ENCODE peak calls at places on chromosomes 11 and 22, in six cellular contexts. One of them, this sample, is unnamed.

GRCh38 chr11:117089685-117090084 is 8.5 kb downstream of the SIK3 start:
- DNase-seq in endodermal cell: no peak
- DNase-seq in CD8-positive, alpha-beta memory T cell: no peak
- DNase-seq in substantia nigra: no peak
- DNase-seq in endothelial cell: no peak
- DNase-seq in NCI-H1436: no peak
- DNase-seq in this sample: no peak

GRCh38 chr11:91261513-91261912 is 963.1 kb upstream of the FAT3 start:
- DNase-seq in endodermal cell: peak
- DNase-seq in CD8-positive, alpha-beta memory T cell: no peak
- DNase-seq in substantia nigra: no peak
- DNase-seq in endothelial cell: no peak
- DNase-seq in NCI-H1436: no peak
- DNase-seq in this sample: peak

GRCh38 chr11:132161538-132161937 is 791.1 kb downstream of the NTM start:
- DNase-seq in endodermal cell: no peak
- DNase-seq in CD8-positive, alpha-beta memory T cell: no peak
- DNase-seq in substantia nigra: no peak
- DNase-seq in endothelial cell: no peak
- DNase-seq in NCI-H1436: no peak
- DNase-seq in this sample: no peak

GRCh38 chr11:61567286-61568061 is 13.4 kb downstream of the SYT7 start:
- DNase-seq in endodermal cell: peak
- DNase-seq in CD8-positive, alpha-beta memory T cell: peak
- DNase-seq in substantia nigra: peak
- DNase-seq in endothelial cell: peak
- DNase-seq in NCI-H1436: no peak
- DNase-seq in this sample: peak

GRCh38 chr22:39900306-39901227 is at the start of gene GRAP2:
- DNase-seq in endodermal cell: no peak
- DNase-seq in CD8-positive, alpha-beta memory T cell: peak
- DNase-seq in substantia nigra: no peak
- DNase-seq in endothelial cell: no peak
- DNase-seq in NCI-H1436: no peak
- DNase-seq in this sample: no peak

GRCh38 chr11:114678125-114679036 is at the start of gene NXPE2:
- DNase-seq in endodermal cell: no peak
- DNase-seq in CD8-positive, alpha-beta memory T cell: no peak
- DNase-seq in substantia nigra: no peak
- DNase-seq in endothelial cell: no peak
- DNase-seq in NCI-H1436: no peak
- DNase-seq in this sample: no peak

GRCh38 chr11:498297-499181 is 8.5 kb downstream of the RNH1 start:
- DNase-seq in endodermal cell: peak
- DNase-seq in CD8-positive, alpha-beta memory T cell: no peak
- DNase-seq in substantia nigra: no peak
- DNase-seq in endothelial cell: no peak
- DNase-seq in NCI-H1436: no peak
- DNase-seq in this sample: no peak

GRCh38 chr11:46371994-46372393 is 9.5 kb upstream of the MDK start:
- DNase-seq in endodermal cell: no peak
- DNase-seq in CD8-positive, alpha-beta memory T cell: no peak
- DNase-seq in substantia nigra: no peak
- DNase-seq in endothelial cell: no peak
- DNase-seq in NCI-H1436: no peak
- DNase-seq in this sample: no peak

GRCh38 chr22:36325163-36326031 is 62.4 kb downstream of the MYH9 start:
- DNase-seq in endodermal cell: no peak
- DNase-seq in CD8-positive, alpha-beta memory T cell: no peak
- DNase-seq in substantia nigra: no peak
- DNase-seq in endothelial cell: no peak
- DNase-seq in NCI-H1436: no peak
- DNase-seq in this sample: no peak